ENCODE peak calls at places on chromosomes 16 and 17, in seven cellular contexts. M, E, V, Z, F, X and P are unnamed samples.

GRCh38 chr17:161481-161880 is 20.0 kb downstream of the DOC2B start:
- DNase-seq in F (no peak), M (no peak), V (no peak), E (no peak), Z (no peak), X (no peak), P (no peak)

GRCh38 chr16:10541396-10541795 is 39.0 kb downstream of the EMP2 start:
- DNase-seq in F (no peak), E (no peak), X (no peak), M (no peak), Z (no peak), V (no peak), P (no peak)

GRCh38 chr16:12095275-12096161 is 119.0 kb downstream of the SNX29 start:
- DNase-seq in X (peak; percentile 45), F (peak; percentile 36), V (peak; percentile 72), E (peak; percentile 77), Z (peak; percentile 57), M (no peak), P (peak; percentile 71)

GRCh38 chr17:67689534-67690177 is 28.1 kb upstream of the NOL11 start:
- DNase-seq in Z (peak; percentile 86), M (peak; percentile 55), E (peak; percentile 62), V (peak; percentile 71), F (peak; percentile 46), X (peak; percentile 72), P (peak; percentile 65)

GRCh38 chr16:67936876-67937605 is 391 bp upstream of the PSMB10 start:
- DNase-seq in X (peak; percentile 93), F (peak; percentile 86), Z (no peak), M (no peak), V (no peak), E (peak; percentile 83), P (no peak)

GRCh38 chr17:78573955-78574354 is 3.2 kb downstream of the DNAH17 start:
- DNase-seq in F (no peak), V (no peak), E (no peak), X (no peak), M (no peak), Z (no peak), P (no peak)

GRCh38 chr16:54140057-54140787 is 146.4 kb downstream of the IRX3 start:
- DNase-seq in F (no peak), Z (no peak), M (no peak), X (no peak), V (no peak), E (no peak), P (no peak)

GRCh38 chr17:67441052-67441738 is 64.1 kb downstream of the PITPNC1 start:
- DNase-seq in E (peak; percentile 74), V (no peak), F (no peak), M (no peak), Z (peak; percentile 36), X (peak; percentile 64), P (no peak)

GRCh38 chr17:56754523-56755208 is 79.1 kb downstream of the C17orf67 start:
- DNase-seq in V (peak; percentile 62), X (no peak), M (no peak), Z (peak; percentile 73), E (no peak), F (no peak), P (peak; percentile 75)